ENCODE peak calls at places on chromosomes 5 and 9, in six cellular contexts. M is neural progenitor cell, U is GM23248, V is HCT116, E is PC-3, Y is SK-N-SH. H is an unnamed sample.

GRCh38 chr9:123090956-123091355 is 57.5 kb downstream of the GPR21 start:
- DNase-seq in M (no peak), U (no peak), V (no peak), E (no peak), Y (no peak), H (no peak)

GRCh38 chr5:102955463-102955862 is 164.5 kb downstream of the GIN1 start:
- DNase-seq in M (no peak), U (no peak), V (no peak), E (no peak), Y (no peak), H (no peak)

GRCh38 chr9:133490865-133491655 is 12.2 kb upstream of the SLC2A6 start:
- DNase-seq in M (no peak), U (no peak), V (no peak), E (no peak), Y (peak; percentile 22), H (no peak)

GRCh38 chr5:76372320-76373054 is 30.6 kb upstream of the IQGAP2 start:
- DNase-seq in M (no peak), U (peak; percentile 92), V (peak; percentile 88), E (peak; percentile 90), Y (peak; percentile 27), H (no peak)

GRCh38 chr9:30310711-30311110 is 2073.7 kb upstream of the ACO1 start:
- DNase-seq in M (no peak), U (no peak), V (no peak), E (no peak), Y (no peak), H (no peak)

GRCh38 chr5:138975098-138975847 is 100.1 kb upstream of the LRRTM2 start:
- DNase-seq in M (no peak), U (peak; percentile 87), V (no peak), E (no peak), Y (no peak), H (no peak)

GRCh38 chr5:86320266-86320665 is 297.5 kb upstream of the COX7C start:
- DNase-seq in M (no peak), U (no peak), V (no peak), E (no peak), Y (no peak), H (no peak)

GRCh38 chr5:124397290-124397689 is 349.1 kb downstream of the ZNF608 start:
- DNase-seq in M (no peak), U (no peak), V (no peak), E (no peak), Y (no peak), H (no peak)

GRCh38 chr5:116494784-116495480 is 79.7 kb downstream of the SEMA6A start:
- DNase-seq in M (peak; percentile 29), U (no peak), V (no peak), E (peak; percentile 65), Y (no peak), H (no peak)
- TF ChIP-seq EZH2phosphoT487 in M (no peak), U (no peak), V (no peak), E (no peak), Y (no peak), H (no peak)

DNA sequence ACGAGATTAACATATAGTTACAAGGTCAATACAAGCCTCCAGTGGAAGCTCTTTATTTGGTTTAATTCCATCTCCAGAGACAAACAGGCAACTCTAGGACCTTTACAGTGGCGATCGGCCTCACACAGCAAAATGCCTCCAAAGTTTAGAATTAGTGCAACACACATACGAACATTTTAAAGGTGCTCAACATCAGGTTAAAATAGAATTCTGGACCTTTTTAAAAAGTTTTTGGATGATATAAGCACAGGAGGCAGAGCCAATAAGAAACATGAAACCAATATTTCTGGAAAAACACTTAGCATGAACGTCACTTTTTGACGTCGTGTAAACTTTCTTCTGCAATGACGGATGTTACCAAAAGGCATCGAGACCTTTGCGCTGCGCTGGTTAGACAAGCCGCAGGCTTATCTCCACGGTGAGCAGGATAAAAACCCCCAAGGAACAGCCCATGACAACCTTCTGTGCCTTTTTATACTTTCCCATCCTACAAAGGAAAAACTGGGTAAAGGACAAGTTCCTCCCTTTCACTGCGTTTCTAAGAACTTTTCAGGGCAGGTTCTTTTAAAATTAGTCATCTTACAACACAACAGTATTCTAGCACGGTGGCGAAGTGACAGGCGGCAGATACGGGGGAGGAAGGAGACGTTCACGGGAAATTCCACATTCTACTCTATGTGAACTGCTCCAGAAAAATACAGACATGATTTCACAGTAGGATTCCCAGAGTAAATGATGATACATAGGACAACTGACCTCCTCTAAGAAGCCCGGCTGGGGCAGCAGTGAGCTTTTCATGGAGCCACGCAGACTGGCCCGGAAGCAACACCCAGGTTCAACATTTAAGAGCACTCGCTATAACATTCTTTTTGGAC is 52.2 kb downstream of the USP20 start:
- DNase-seq in M (no peak), U (peak; percentile 78), V (no peak), E (no peak), Y (no peak), H (peak; percentile 72)
- H3K9ac ChIP-seq in M (no peak overlapping the region), U (no peak overlapping the region), V (no peak overlapping the region), E (no peak overlapping the region), Y (no peak overlapping the region), H (peak overlapping the region; percentile 94)

GRCh38 chr9:22392523-22392922 is 54.1 kb upstream of the DMRTA1 start:
- DNase-seq in M (no peak), U (no peak), V (no peak), E (no peak), Y (no peak), H (peak; percentile 11)

GRCh38 chr9:22401671-22402070 is 45.0 kb upstream of the DMRTA1 start:
- DNase-seq in M (no peak), U (no peak), V (no peak), E (no peak), Y (no peak), H (no peak)

GRCh38 chr9:22395585-22396205 is 50.9 kb upstream of the DMRTA1 start:
- DNase-seq in M (no peak), U (peak; percentile 14), V (no peak), E (peak; percentile 83), Y (no peak), H (no peak)
- TF ChIP-seq EZH2phosphoT487 in M (no peak), U (no peak), V (no peak), E (no peak), Y (no peak), H (no peak)

GRCh38 chr5:61275841-61276240 is 56.2 kb upstream of the ZSWIM6 start:
- DNase-seq in M (no peak), U (peak; percentile 73), V (no peak), E (peak; percentile 58), Y (no peak), H (no peak)
- H3K9ac ChIP-seq in M (no peak overlapping the region), U (no peak overlapping the region), V (no peak overlapping the region), E (peak overlapping the region; percentile 12), Y (peak overlapping the region; percentile 6), H (no peak overlapping the region)

GRCh38 chr5:122435738-122436137 is 123.7 kb downstream of the SNCAIP start:
- DNase-seq in M (no peak), U (no peak), V (no peak), E (no peak), Y (no peak), H (no peak)

GRCh38 chr5:122434120-122434519 is 122.1 kb downstream of the SNCAIP start:
- DNase-seq in M (no peak), U (no peak), V (no peak), E (no peak), Y (no peak), H (no peak)

GRCh38 chr5:122436615-122437014 is 124.6 kb downstream of the SNCAIP start:
- DNase-seq in M (no peak), U (peak; percentile 14), V (no peak), E (no peak), Y (no peak), H (no peak)

GRCh38 chr5:122430328-122430586 is 118.2 kb downstream of the SNCAIP start:
- DNase-seq in M (no peak), U (no peak), V (no peak), E (no peak), Y (no peak), H (no peak)

GRCh38 chr5:122434547-122434946 is 122.5 kb downstream of the SNCAIP start:
- DNase-seq in M (no peak), U (no peak), V (no peak), E (no peak), Y (no peak), H (no peak)
- TF ChIP-seq EZH2phosphoT487 in M (no peak), U (no peak), V (no peak), E (no peak), Y (no peak), H (no peak)

DNA sequence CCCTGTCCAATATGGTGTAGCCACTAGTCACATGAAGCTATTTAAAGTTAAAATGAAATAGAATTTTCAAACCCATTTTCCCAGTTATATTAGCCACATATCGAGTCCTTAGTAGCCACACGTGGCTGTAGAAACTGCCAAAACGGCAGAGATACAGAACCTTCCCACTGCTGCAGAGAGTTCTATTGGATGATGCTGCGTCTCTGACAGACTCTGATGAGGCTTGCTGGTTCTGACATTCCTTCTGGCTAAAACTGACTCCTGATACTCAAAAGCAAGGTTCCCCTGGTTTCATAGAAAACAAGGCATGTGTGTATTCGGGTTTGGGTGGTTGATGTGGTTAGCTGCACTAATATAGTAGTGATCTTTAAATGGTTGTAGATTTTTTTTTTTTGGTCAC is 91.5 kb downstream of the TLE4 start:
- DNase-seq in M (peak; percentile 43), U (peak; percentile 64), V (no peak), E (no peak), Y (no peak), H (no peak)
- H3K9ac ChIP-seq in M (no peak overlapping the region), U (peak overlapping the region; percentile 44), V (no peak overlapping the region), E (no peak overlapping the region), Y (no peak overlapping the region), H (no peak overlapping the region)

H was measured in MM.1S.